ENCODE peak calls at places on chromosomes 3 and 15, in ten cellular contexts. V, K, Y, U, L, B, T, O, F and X are unnamed samples.
A peak's percentile ranks its signal among the peaks of the same experiment; 100 is the strongest.

GRCh38 chr3:69865920-69866679 is 126.8 kb downstream of the MITF start:
- DNase-seq in L (peak; percentile 57), B (peak; percentile 3), K (peak; percentile 26), Y (no peak), T (no peak), F (peak; percentile 68), O (no peak), U (no peak), V (no peak), X (no peak)

GRCh38 chr15:63319065-63319464 is 41.7 kb downstream of the APH1B start:
- DNase-seq in K (no peak), F (no peak), O (no peak), V (no peak), B (no peak), L (no peak), U (no peak), Y (no peak), T (no peak), X (no peak)

GRCh38 chr3:158709666-158710083 is 22.6 kb downstream of the RARRES1 start:
- DNase-seq in B (peak; percentile 96), T (no peak), O (peak; percentile 85), F (no peak), K (no peak), U (no peak), L (no peak), Y (no peak), V (no peak), X (no peak)

GRCh38 chr15:74835312-74835823 is 7.6 kb downstream of the ULK3 start:
- DNase-seq in O (peak; percentile 88), Y (peak; percentile 70), V (peak; percentile 66), T (peak; percentile 85), F (peak; percentile 44), K (no peak), B (peak; percentile 57), L (peak; percentile 98), U (no peak), X (peak; percentile 92)

GRCh38 chr3:147191795-147192385 is 214.5 kb downstream of the ZIC4 start:
- DNase-seq in K (no peak), Y (peak; percentile 64), U (no peak), V (peak; percentile 54), T (no peak), O (peak; percentile 82), B (peak; percentile 83), L (peak; percentile 81), F (no peak), X (peak; percentile 37)

GRCh38 chr15:82968066-82968465 is 15.5 kb upstream of the HOMER2 start:
- DNase-seq in T (no peak), K (no peak), V (no peak), U (no peak), L (no peak), Y (no peak), F (no peak), B (peak; percentile 77), O (no peak), X (no peak)

GRCh38 chr3:42581709-42582473 is at the start of gene SEC22C:
- DNase-seq in B (peak; percentile 93), F (peak; percentile 95), Y (peak; percentile 87), K (peak; percentile 92), V (no peak), U (peak; percentile 95), L (peak; percentile 99), T (peak; percentile 98), O (peak; percentile 96), X (peak; percentile 98)

GRCh38 chr3:8416965-8417364 is 84.7 kb upstream of the LMCD1 start:
- DNase-seq in O (peak; percentile 60), Y (no peak), U (no peak), K (peak; percentile 28), T (peak; percentile 49), V (no peak), L (peak; percentile 65), F (no peak), B (peak; percentile 19), X (peak; percentile 17)

GRCh38 chr3:33636125-33636855 is 81.8 kb downstream of the CLASP2 start:
- DNase-seq in T (no peak), Y (peak; percentile 56), V (no peak), O (peak; percentile 76), L (no peak), B (peak; percentile 80), K (no peak), U (peak; percentile 30), F (no peak), X (no peak)

GRCh38 chr3:110332591-110332990 is 739.0 kb upstream of the NECTIN3 start:
- DNase-seq in U (no peak), V (no peak), B (no peak), F (no peak), T (no peak), K (no peak), L (peak; percentile 55), O (no peak), Y (no peak), X (no peak)

GRCh38 chr3:151314132-151314531 is 2.5 kb downstream of the GPR87 start:
- DNase-seq in Y (no peak), T (no peak), B (no peak), V (no peak), U (no peak), L (no peak), O (no peak), K (no peak), F (no peak), X (no peak)

GRCh38 chr15:94080416-94080815 is 150.9 kb upstream of the MCTP2 start:
- DNase-seq in B (no peak), V (no peak), T (peak; percentile 46), L (peak; percentile 73), F (peak; percentile 33), K (no peak), Y (no peak), O (peak; percentile 84), U (no peak), X (no peak)

GRCh38 chr15:94079968-94080367 is 151.4 kb upstream of the MCTP2 start:
- DNase-seq in L (no peak), U (no peak), V (no peak), Y (no peak), B (no peak), O (no peak), K (no peak), F (no peak), T (no peak), X (no peak)

GRCh38 chr15:94070341-94071275 is 160.8 kb upstream of the MCTP2 start:
- DNase-seq in V (no peak), U (no peak), Y (no peak), T (no peak), O (peak; percentile 30), L (peak; percentile 71), B (no peak), F (no peak), K (peak; percentile 25), X (no peak)

GRCh38 chr15:94079459-94079858 is 151.9 kb upstream of the MCTP2 start:
- DNase-seq in O (no peak), U (no peak), L (no peak), V (no peak), K (no peak), B (no peak), T (no peak), Y (no peak), F (no peak), X (no peak)

GRCh38 chr15:94075349-94075748 is 156.0 kb upstream of the MCTP2 start:
- DNase-seq in V (no peak), L (no peak), O (no peak), Y (no peak), B (peak; percentile 4), F (peak; percentile 47), T (peak; percentile 70), U (no peak), K (peak; percentile 84), X (no peak)
- H3K4me3 ChIP-seq in V (no peak overlapping the region), L (no peak overlapping the region), O (no peak overlapping the region), Y (no peak overlapping the region), B (no peak overlapping the region), F (no peak overlapping the region), T (no peak overlapping the region), U (no peak overlapping the region), K (no peak overlapping the region), X (no peak overlapping the region)

DNA sequence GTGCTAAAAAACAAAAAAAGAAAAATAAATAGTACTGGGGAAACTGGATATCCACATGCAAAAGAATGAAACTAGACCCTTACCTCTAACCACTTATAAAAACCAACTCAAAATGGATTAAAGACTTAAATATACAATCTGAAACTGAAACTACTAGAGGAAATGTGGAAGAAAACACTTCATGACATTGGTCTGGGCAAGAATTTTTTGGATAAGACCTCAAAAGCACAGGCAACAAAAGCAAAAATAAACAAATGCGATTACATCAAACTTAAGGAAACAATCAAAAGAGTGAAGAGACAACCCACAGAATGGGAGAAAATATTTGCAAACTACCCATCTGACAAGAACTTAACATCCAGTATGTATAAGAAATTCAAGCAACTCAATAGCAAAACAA is 6.3 kb downstream of the IFT57 start:
- DNase-seq in Y (no peak), K (no peak), U (no peak), L (no peak), F (no peak), V (no peak), B (no peak), O (no peak), T (no peak), X (no peak)
- H3K36me3 ChIP-seq in Y (no peaks in the 10 kb centered on the region), K (no peaks in the 10 kb centered on the region), U (no peaks in the 10 kb centered on the region), L (peaks cover 3% of the 10 kb centered on the region), F (peaks cover 23% of the 10 kb centered on the region), V (no peaks in the 10 kb centered on the region), B (peaks cover 8% of the 10 kb centered on the region), O (peaks cover 7% of the 10 kb centered on the region), T (peaks cover 8% of the 10 kb centered on the region), X (peaks cover 19% of the 10 kb centered on the region)

GRCh38 chr3:102415553-102415952 is 19.3 kb upstream of the ZPLD1 start:
- DNase-seq in K (no peak), B (peak; percentile 20), V (no peak), T (no peak), F (no peak), O (no peak), L (no peak), U (no peak), Y (no peak), X (no peak)
- H3K4me3 ChIP-seq in K (no peak overlapping the region), B (no peak overlapping the region), V (no peak overlapping the region), T (peak overlapping the region; percentile 2), F (peak overlapping the region; percentile 10), O (no peak overlapping the region), L (no peak overlapping the region), U (peak overlapping the region; percentile 3), Y (no peak overlapping the region), X (no peak overlapping the region)

DNA sequence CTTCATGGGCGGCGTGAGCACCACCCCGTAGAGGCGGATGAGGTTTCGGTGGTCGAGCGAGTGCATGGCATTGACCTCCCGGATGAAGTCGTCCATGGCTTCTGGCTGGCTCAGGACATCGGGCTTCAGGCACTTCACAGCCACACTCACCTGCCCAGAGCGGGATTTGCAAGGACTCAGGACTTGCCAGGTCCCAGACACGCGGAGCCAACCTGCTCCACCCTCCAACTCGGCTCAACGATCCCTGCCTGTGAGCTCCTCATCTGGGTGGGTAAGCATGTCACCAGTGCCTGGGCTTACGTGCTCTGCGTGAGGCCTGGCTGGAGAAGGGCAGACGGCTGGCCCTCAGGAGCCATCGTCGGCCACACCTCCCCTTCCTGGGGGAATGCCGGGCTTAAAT is 25.2 kb downstream of the TNK2 start:
- DNase-seq in B (no peak), Y (no peak), F (no peak), L (no peak), O (no peak), U (no peak), K (no peak), T (no peak), V (no peak), X (no peak)
- H3K36me3 ChIP-seq in B (peaks cover 17% of the 10 kb centered on the region), Y (no peaks in the 10 kb centered on the region), F (peaks cover 63% of the 10 kb centered on the region), L (peaks cover 44% of the 10 kb centered on the region), O (peaks cover 5% of the 10 kb centered on the region), U (no peaks in the 10 kb centered on the region), K (no peaks in the 10 kb centered on the region), T (peaks cover 17% of the 10 kb centered on the region), V (peaks cover 22% of the 10 kb centered on the region), X (no peaks in the 10 kb centered on the region)